ENCODE peak calls at places on chromosomes 4 and X, in eight cellular contexts. R is memory B cell, J is astrocyte of the spinal cord, P is coronary artery, T is nephron progenitor cell, N is astrocyte of the cerebellum, C is left cardiac atrium, O is osteocyte. W is an unnamed sample.
A peak's percentile ranks its signal among the peaks of the same experiment; 100 is the strongest.

GRCh38 chrX:96924581-96924980 is 40.9 kb downstream of the RPA4 start:
- DNase-seq in R (no peak), P (no peak), O (no peak), C (no peak), N (no peak), T (no peak), J (no peak), W (no peak)

GRCh38 chrX:134599173-134599914 is 58.9 kb downstream of the PLAC1 start:
- DNase-seq in C (no peak), P (no peak), N (peak; percentile 13), J (peak; percentile 42), R (no peak), O (no peak), T (no peak), W (peak; percentile 16)

GRCh38 chrX:85326234-85327059 is 53.0 kb downstream of the POF1B start:
- DNase-seq in O (peak; percentile 83), N (no peak), J (no peak), T (no peak), C (no peak), R (no peak), P (no peak), W (no peak)

GRCh38 chr4:1403177-1403583 is 3.1 kb downstream of the NKX1-1 start:
- DNase-seq in P (peak; percentile 35), O (peak; percentile 85), T (no peak), R (no peak), J (no peak), C (no peak), N (no peak), W (no peak)

GRCh38 chr4:22473268-22473667 is 42.6 kb downstream of the ADGRA3 start:
- DNase-seq in P (no peak), C (no peak), T (no peak), J (peak; percentile 79), R (no peak), N (peak; percentile 80), O (no peak), W (no peak)

GRCh38 chr4:13327991-13328390 is 156.1 kb downstream of the RAB28 start:
- DNase-seq in O (no peak), T (no peak), R (no peak), N (no peak), P (no peak), J (no peak), C (no peak), W (no peak)

GRCh38 chrX:15269120-15269519 is 763 bp downstream of the ASB9 start:
- DNase-seq in T (no peak), N (no peak), J (no peak), P (no peak), O (no peak), C (no peak), R (no peak), W (no peak)

GRCh38 chrX:43939187-43939926 is 33.8 kb downstream of the NDP start:
- DNase-seq in N (no peak), C (no peak), J (peak; percentile 10), R (no peak), T (no peak), O (no peak), P (no peak), W (no peak)

GRCh38 chr4:141458501-141458900 is 177.9 kb upstream of the IL15 start:
- DNase-seq in O (no peak), J (no peak), R (no peak), C (no peak), P (no peak), T (no peak), N (no peak), W (no peak)

GRCh38 chr4:126779446-126780166 is 853.2 kb upstream of the INTU start:
- DNase-seq in N (no peak), P (no peak), O (no peak), T (no peak), C (no peak), J (no peak), R (no peak), W (no peak)

GRCh38 chrX:13469963-13470679 is 99.3 kb upstream of the EGFL6 start:
- DNase-seq in N (no peak), P (no peak), J (no peak), T (no peak), R (no peak), C (no peak), O (no peak), W (no peak)

GRCh38 chr4:83114576-83114975 is at the start of gene PLAC8:
- DNase-seq in N (no peak), C (no peak), O (no peak), J (peak; percentile 5), P (no peak), R (no peak), T (no peak), W (peak; percentile 70)

GRCh38 chrX:20063153-20063552 is 53.6 kb downstream of the MAP7D2 start:
- DNase-seq in O (no peak), N (no peak), T (no peak), P (no peak), C (no peak), J (no peak), R (no peak), W (no peak)

GRCh38 chrX:104270916-104271512 is 16.3 kb upstream of the ESX1 start:
- DNase-seq in C (no peak), T (peak; percentile 49), N (peak; percentile 1), R (no peak), J (peak; percentile 36), O (no peak), P (no peak), W (no peak)

GRCh38 chrX:39613997-39614679 is 483.6 kb downstream of the BCOR start:
- DNase-seq in C (no peak), J (no peak), R (no peak), T (no peak), O (no peak), N (no peak), P (no peak), W (peak; percentile 51)

GRCh38 chr4:158121203-158121586 is 51.6 kb downstream of the GASK1B start:
- DNase-seq in R (no peak), O (no peak), C (no peak), J (peak; percentile 94), T (no peak), P (no peak), N (peak; percentile 73), W (no peak)

GRCh38 chr4:52848255-52848654 is 13.9 kb upstream of the RASL11B start:
- DNase-seq in C (no peak), P (no peak), J (no peak), T (no peak), O (no peak), N (no peak), R (no peak), W (no peak)

GRCh38 chr4:7256989-7257810 is 64.9 kb downstream of the SORCS2 start:
- DNase-seq in J (peak; percentile 12), N (no peak), R (no peak), P (no peak), T (no peak), O (no peak), C (peak; percentile 62), W (no peak)

GRCh38 chrX:77788050-77788449 is 2.0 kb upstream of the ATRX start:
- DNase-seq in N (no peak), C (no peak), P (no peak), R (no peak), O (no peak), T (no peak), J (no peak), W (peak; percentile 29)

GRCh38 chrX:17559728-17560379 is 177.4 kb upstream of the SCML1 start:
- DNase-seq in C (no peak), J (peak; percentile 87), P (no peak), N (peak; percentile 85), T (no peak), O (no peak), R (no peak), W (no peak)

GRCh38 chr4:4849524-4850193 is 9.8 kb upstream of the MSX1 start:
- DNase-seq in T (no peak), P (no peak), O (no peak), J (no peak), R (no peak), N (no peak), C (no peak), W (no peak)

GRCh38 chrX:39883664-39884063 is 214.1 kb downstream of the BCOR start:
- DNase-seq in P (no peak), R (no peak), J (no peak), O (no peak), C (no peak), N (no peak), T (no peak), W (no peak)

GRCh38 chrX:120365320-120365719 is 3.4 kb downstream of the ATP1B4 start:
- DNase-seq in R (peak; percentile 47), J (no peak), C (peak; percentile 48), P (no peak), O (no peak), T (peak; percentile 33), N (no peak), W (no peak)

GRCh38 chr4:158863296-158863695 is 94.5 kb downstream of the FNIP2 start:
- DNase-seq in J (no peak), P (no peak), R (no peak), O (no peak), N (no peak), C (no peak), T (no peak), W (no peak)

GRCh38 chr4:26372525-26373172 is 51.8 kb downstream of the RBPJ start:
- DNase-seq in C (no peak), O (no peak), P (no peak), R (no peak), T (no peak), J (peak; percentile 84), N (peak; percentile 90), W (peak; percentile 72)

GRCh38 chr4:153495480-153496206 is 29.5 kb downstream of the TMEM131L start:
- DNase-seq in R (no peak), C (no peak), P (no peak), N (no peak), J (no peak), O (no peak), T (no peak), W (no peak)

GRCh38 chrX:68947882-68948605 is 119.2 kb downstream of the EFNB1 start:
- DNase-seq in O (no peak), N (no peak), J (no peak), P (peak; percentile 41), R (no peak), T (no peak), C (no peak), W (no peak)

GRCh38 chrX:145886469-145886868 is 68.8 kb downstream of the SLITRK2 start:
- DNase-seq in J (no peak), N (no peak), P (no peak), R (no peak), T (no peak), O (no peak), C (no peak), W (no peak)

GRCh38 chr4:37717575-37717974 is 31.4 kb upstream of the RELL1 start:
- DNase-seq in T (no peak), J (peak; percentile 71), N (peak; percentile 23), R (no peak), C (no peak), P (no peak), O (no peak), W (no peak)

GRCh38 chr4:84814100-84814750 is 152.3 kb downstream of the WDFY3 start:
- DNase-seq in P (no peak), R (no peak), J (peak; percentile 87), T (no peak), N (peak; percentile 58), O (no peak), C (no peak), W (no peak)

GRCh38 chr4:131339137-131339536 is 1810.0 kb upstream of the PCDH10 start:
- DNase-seq in C (no peak), J (no peak), O (no peak), P (no peak), T (no peak), R (no peak), N (no peak), W (no peak)

GRCh38 chr4:88244056-88244455 is 40.3 kb downstream of the PPM1K start:
- DNase-seq in P (no peak), J (no peak), R (no peak), O (no peak), T (no peak), C (no peak), N (no peak), W (no peak)

GRCh38 chr4:24625091-24625490 is 40.7 kb upstream of the DHX15 start:
- DNase-seq in O (no peak), C (no peak), N (no peak), P (no peak), T (no peak), J (no peak), R (no peak), W (no peak)

GRCh38 chr4:125317526-125317880 is 2.7 kb downstream of the FAT4 start:
- DNase-seq in O (no peak), C (peak; percentile 73), P (peak; percentile 74), T (peak; percentile 64), N (no peak), R (no peak), J (peak; percentile 53), W (no peak)

W was measured in GM12864.